ENCODE peak calls at places on chromosomes 3 and 15, in ten cellular contexts. One of them, this sample, is unnamed.

GRCh38 chr3:42668403-42668740 is 14.9 kb downstream of the ZBTB47 start:
- DNase-seq in GM03348: peak; percentile 3
- DNase-seq in NCI-H1694: no peak
- DNase-seq in sciatic nerve: no peak
- DNase-seq in GM10248: no peak
- DNase-seq in naive thymus-derived CD8-positive, alpha-beta T cell: no peak
- DNase-seq in iPS-NIHi11: no peak
- DNase-seq in activated CD4-positive, alpha-beta T cell treated with anti-CD3 and anti-CD28 coated beads for 48 hours: no peak
- DNase-seq in lower leg skin: no peak
- DNase-seq in left cardiac atrium: no peak
- DNase-seq in this sample: no peak

GRCh38 chr15:92638291-92638708 is 17.3 kb downstream of the FAM174B start:
- DNase-seq in lower leg skin: no peak
- DNase-seq in left cardiac atrium: no peak
- DNase-seq in naive thymus-derived CD8-positive, alpha-beta T cell: no peak
- DNase-seq in NCI-H1694: peak; percentile 12
- DNase-seq in GM10248: no peak
- DNase-seq in sciatic nerve: no peak
- DNase-seq in iPS-NIHi11: no peak
- DNase-seq in activated CD4-positive, alpha-beta T cell treated with anti-CD3 and anti-CD28 coated beads for 48 hours: no peak
- DNase-seq in GM03348: no peak
- DNase-seq in this sample: no peak

GRCh38 chr3:108546249-108546648 is 35.9 kb upstream of the MYH15 start:
- DNase-seq in GM03348: no peak
- DNase-seq in naive thymus-derived CD8-positive, alpha-beta T cell: no peak
- DNase-seq in sciatic nerve: no peak
- DNase-seq in GM10248: no peak
- DNase-seq in lower leg skin: no peak
- DNase-seq in left cardiac atrium: no peak
- DNase-seq in activated CD4-positive, alpha-beta T cell treated with anti-CD3 and anti-CD28 coated beads for 48 hours: no peak
- DNase-seq in iPS-NIHi11: no peak
- DNase-seq in NCI-H1694: no peak
- DNase-seq in this sample: no peak

GRCh38 chr15:100308222-100309007 is 33.4 kb downstream of the ADAMTS17 start:
- DNase-seq in GM10248: no peak
- DNase-seq in lower leg skin: no peak
- DNase-seq in left cardiac atrium: no peak
- DNase-seq in sciatic nerve: no peak
- DNase-seq in activated CD4-positive, alpha-beta T cell treated with anti-CD3 and anti-CD28 coated beads for 48 hours: no peak
- DNase-seq in naive thymus-derived CD8-positive, alpha-beta T cell: no peak
- DNase-seq in GM03348: no peak
- DNase-seq in NCI-H1694: no peak
- DNase-seq in iPS-NIHi11: no peak
- DNase-seq in this sample: no peak

GRCh38 chr3:162142511-162142910 is 645.9 kb downstream of the OTOL1 start:
- DNase-seq in GM10248: no peak
- DNase-seq in GM03348: no peak
- DNase-seq in sciatic nerve: no peak
- DNase-seq in lower leg skin: no peak
- DNase-seq in iPS-NIHi11: no peak
- DNase-seq in left cardiac atrium: no peak
- DNase-seq in NCI-H1694: no peak
- DNase-seq in naive thymus-derived CD8-positive, alpha-beta T cell: no peak
- DNase-seq in activated CD4-positive, alpha-beta T cell treated with anti-CD3 and anti-CD28 coated beads for 48 hours: no peak
- DNase-seq in this sample: no peak

GRCh38 chr3:58955308-58955707 is 94.5 kb downstream of the CFAP20DC start:
- DNase-seq in lower leg skin: no peak
- DNase-seq in left cardiac atrium: no peak
- DNase-seq in activated CD4-positive, alpha-beta T cell treated with anti-CD3 and anti-CD28 coated beads for 48 hours: no peak
- DNase-seq in sciatic nerve: no peak
- DNase-seq in NCI-H1694: no peak
- DNase-seq in GM03348: no peak
- DNase-seq in GM10248: no peak
- DNase-seq in naive thymus-derived CD8-positive, alpha-beta T cell: no peak
- DNase-seq in iPS-NIHi11: no peak
- DNase-seq in this sample: no peak

GRCh38 chr3:156382458-156383346 is 172.2 kb downstream of the SSR3 start:
- DNase-seq in iPS-NIHi11: peak; percentile 61
- DNase-seq in left cardiac atrium: no peak
- DNase-seq in naive thymus-derived CD8-positive, alpha-beta T cell: no peak
- DNase-seq in activated CD4-positive, alpha-beta T cell treated with anti-CD3 and anti-CD28 coated beads for 48 hours: peak; percentile 32
- DNase-seq in NCI-H1694: peak; percentile 5
- DNase-seq in GM10248: peak; percentile 45
- DNase-seq in sciatic nerve: no peak
- DNase-seq in lower leg skin: no peak
- DNase-seq in GM03348: peak; percentile 15
- DNase-seq in this sample: no peak

GRCh38 chr3:62602987-62603386 is 229.6 kb upstream of the FEZF2 start:
- DNase-seq in GM10248: no peak
- DNase-seq in sciatic nerve: no peak
- DNase-seq in activated CD4-positive, alpha-beta T cell treated with anti-CD3 and anti-CD28 coated beads for 48 hours: no peak
- DNase-seq in NCI-H1694: no peak
- DNase-seq in lower leg skin: no peak
- DNase-seq in naive thymus-derived CD8-positive, alpha-beta T cell: no peak
- DNase-seq in GM03348: no peak
- DNase-seq in iPS-NIHi11: no peak
- DNase-seq in left cardiac atrium: no peak
- DNase-seq in this sample: peak; percentile 32

GRCh38 chr3:66386925-66387650 is 113.7 kb downstream of the LRIG1 start:
- DNase-seq in NCI-H1694: no peak
- DNase-seq in sciatic nerve: no peak
- DNase-seq in GM03348: no peak
- DNase-seq in lower leg skin: no peak
- DNase-seq in GM10248: peak; percentile 61
- DNase-seq in left cardiac atrium: no peak
- DNase-seq in activated CD4-positive, alpha-beta T cell treated with anti-CD3 and anti-CD28 coated beads for 48 hours: no peak
- DNase-seq in naive thymus-derived CD8-positive, alpha-beta T cell: no peak
- DNase-seq in iPS-NIHi11: no peak
- DNase-seq in this sample: no peak

GRCh38 chr3:129161860-129162271 is 1.0 kb upstream of the ISY1 start:
- DNase-seq in GM03348: peak; percentile 24
- DNase-seq in NCI-H1694: no peak
- DNase-seq in iPS-NIHi11: peak; percentile 19
- DNase-seq in sciatic nerve: no peak
- DNase-seq in GM10248: no peak
- DNase-seq in lower leg skin: peak; percentile 23
- DNase-seq in activated CD4-positive, alpha-beta T cell treated with anti-CD3 and anti-CD28 coated beads for 48 hours: peak; percentile 47
- DNase-seq in naive thymus-derived CD8-positive, alpha-beta T cell: no peak
- DNase-seq in left cardiac atrium: no peak
- DNase-seq in this sample: peak; percentile 23